ENCODE peak calls at places on chromosomes 12 and 14, in ten cellular contexts. I is GM12878; N is adipocyte; G is mesendoderm; B is suprapubic skin; F is BJ; M is H9; Y is hepatocyte; K is right cardiac atrium; W is CD4-positive, CD25-positive, alpha-beta regulatory T cell. V is an unnamed sample.

GRCh38 chr14:68506645-68507405 is 286.0 kb downstream of the ZFP36L1 start:
- DNase-seq in I (peak; percentile 96), N (no peak), G (no peak), B (no peak), F (no peak), M (no peak), Y (no peak), K (no peak), W (no peak), V (no peak)

GRCh38 chr12:85794551-85794950 is 41.7 kb downstream of the RASSF9 start:
- DNase-seq in I (no peak), N (peak; percentile 29), G (no peak), B (no peak), F (no peak), M (no peak), Y (no peak), K (no peak), W (no peak), V (no peak)

GRCh38 chr12:54759751-54760150 is 94.6 kb upstream of the MUCL1 start:
- DNase-seq in I (peak; percentile 7), N (peak; percentile 26), G (peak; percentile 91), B (no peak), F (no peak), M (peak; percentile 74), Y (peak; percentile 35), K (no peak), W (no peak), V (no peak)

GRCh38 chr14:78197088-78197487 is 26.9 kb downstream of the NRXN3 start:
- DNase-seq in I (no peak), N (no peak), G (no peak), B (no peak), F (no peak), M (no peak), Y (no peak), K (no peak), W (no peak), V (no peak)

GRCh38 chr14:101925152-101925551 is 39.2 kb upstream of the DYNC1H1 start:
- DNase-seq in I (no peak), N (no peak), G (no peak), B (no peak), F (no peak), M (no peak), Y (no peak), K (no peak), W (no peak), V (no peak)

GRCh38 chr12:95262808-95263207 is 45.2 kb downstream of the VEZT start:
- DNase-seq in I (no peak), N (no peak), G (peak; percentile 25), B (no peak), F (no peak), M (no peak), Y (no peak), K (no peak), W (no peak), V (no peak)

GRCh38 chr12:2212971-2213869 is 160.4 kb downstream of the CACNA1C start:
- DNase-seq in I (no peak), N (no peak), G (peak; percentile 87), B (no peak), F (no peak), M (no peak), Y (peak; percentile 72), K (no peak), W (no peak), V (no peak)

GRCh38 chr14:21933681-21934080 is 260.1 kb upstream of the OR4E1 start:
- DNase-seq in I (no peak), N (no peak), G (no peak), B (no peak), F (no peak), M (no peak), Y (peak; percentile 19), K (no peak), W (no peak), V (no peak)

GRCh38 chr12:121793501-121793835 is at the start of gene RHOF:
- DNase-seq in I (no peak), N (peak; percentile 72), G (no peak), B (no peak), F (no peak), M (no peak), Y (peak; percentile 86), K (no peak), W (no peak), V (no peak)

GRCh38 chr14:37230551-37231194 is 32.9 kb downstream of the MIPOL1 start:
- DNase-seq in I (no peak), N (peak; percentile 95), G (peak; percentile 60), B (no peak), F (peak; percentile 10), M (no peak), Y (peak; percentile 89), K (no peak), W (no peak), V (peak; percentile 38)

DNA sequence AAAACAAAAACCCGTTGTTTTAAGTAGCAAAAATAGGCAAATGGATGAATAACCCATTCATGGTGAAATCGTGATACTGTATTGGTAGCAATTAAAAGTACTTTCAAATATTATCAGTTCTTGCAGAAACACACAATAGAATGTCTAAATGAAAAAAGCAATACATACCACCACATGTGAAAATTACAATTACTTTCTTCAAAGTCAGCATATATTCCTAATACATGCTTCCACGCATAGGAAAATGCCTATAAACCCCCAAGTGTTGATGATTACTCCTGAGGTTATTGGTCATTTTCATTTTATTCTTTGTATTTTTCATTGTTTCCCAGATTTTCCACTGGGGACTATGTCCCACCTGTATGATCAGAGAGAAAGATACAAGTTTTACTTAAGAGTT is 15.2 kb downstream of the DDX55 start:
- DNase-seq in I (no peak), N (no peak), G (no peak), B (no peak), F (no peak), M (no peak), Y (no peak), K (no peak), W (no peak), V (no peak)
- H3K27me3 ChIP-seq in I (no peaks in the 10 kb centered on the region), N (no peaks in the 10 kb centered on the region), G (no peaks in the 10 kb centered on the region), B (no peaks in the 10 kb centered on the region), F (no peaks in the 10 kb centered on the region), M (no peaks in the 10 kb centered on the region), Y (no peaks in the 10 kb centered on the region), K (no peaks in the 10 kb centered on the region), W (no peaks in the 10 kb centered on the region), V (no peaks in the 10 kb centered on the region)

DNA sequence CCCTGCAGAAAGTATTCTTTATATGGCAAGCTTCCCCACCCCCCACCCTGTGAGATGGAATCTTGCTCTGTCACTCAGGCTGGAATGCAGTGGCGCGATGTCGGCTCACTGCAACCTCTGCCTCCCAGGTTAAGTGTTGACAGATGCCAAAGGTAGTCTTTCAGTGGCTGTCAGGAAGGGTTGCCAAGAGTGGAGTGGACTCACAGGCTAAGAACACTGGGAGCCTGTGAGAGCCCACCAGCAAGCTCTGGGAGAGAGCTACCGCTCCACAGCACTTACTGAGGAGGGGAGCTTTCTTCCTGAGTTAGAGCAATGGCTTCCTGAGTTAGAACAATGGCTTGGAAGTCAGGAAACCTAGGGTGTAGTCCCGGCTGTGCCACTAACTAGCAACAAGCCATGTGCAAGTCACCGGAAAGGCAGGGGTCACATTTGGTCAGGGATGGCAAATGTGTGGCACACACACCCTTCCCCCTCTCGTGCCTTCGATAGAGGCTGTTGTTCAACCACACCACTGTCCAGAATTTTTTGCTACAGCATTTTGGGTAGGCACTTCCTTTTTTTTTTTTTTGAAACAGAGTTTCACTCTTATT is 2.6 kb downstream of the RNASE1 start:
- DNase-seq in I (no peak), N (no peak), G (peak; percentile 78), B (no peak), F (no peak), M (no peak), Y (peak; percentile 53), K (peak; percentile 73), W (no peak), V (no peak)
- H3K27me3 ChIP-seq in I (no peaks in the 10 kb centered on the region), N (peaks cover 24% of the 10 kb centered on the region), G (no peaks in the 10 kb centered on the region), B (peaks cover 7% of the 10 kb centered on the region), F (no peaks in the 10 kb centered on the region), M (no peaks in the 10 kb centered on the region), Y (no peaks in the 10 kb centered on the region), K (no peaks in the 10 kb centered on the region), W (peaks cover 6% of the 10 kb centered on the region), V (no peaks in the 10 kb centered on the region)

GRCh38 chr12:132409495-132410295 is 80.3 kb upstream of the FBRSL1 start:
- DNase-seq in I (no peak), N (no peak), G (no peak), B (no peak), F (no peak), M (no peak), Y (no peak), K (peak; percentile 59), W (no peak), V (no peak)
- H3K27me3 ChIP-seq in I (no peaks in the 10 kb centered on the region), N (peaks cover 24% of the 10 kb centered on the region), G (no peaks in the 10 kb centered on the region), B (peaks cover 72% of the 10 kb centered on the region), F (no peaks in the 10 kb centered on the region), M (no peaks in the 10 kb centered on the region), Y (peaks cover 9% of the 10 kb centered on the region), K (no peaks in the 10 kb centered on the region), W (no peaks in the 10 kb centered on the region), V (peaks cover 6% of the 10 kb centered on the region)

GRCh38 chr12:130063866-130064265 is 98.4 kb upstream of the FZD10 start:
- DNase-seq in I (no peak), N (no peak), G (no peak), B (no peak), F (no peak), M (no peak), Y (no peak), K (no peak), W (no peak), V (no peak)
- H3K27me3 ChIP-seq in I (no peaks in the 10 kb centered on the region), N (peaks cover 10% of the 10 kb centered on the region), G (no peaks in the 10 kb centered on the region), B (no peaks in the 10 kb centered on the region), F (no peaks in the 10 kb centered on the region), M (no peaks in the 10 kb centered on the region), Y (no peaks in the 10 kb centered on the region), K (no peaks in the 10 kb centered on the region), W (no peaks in the 10 kb centered on the region), V (no peaks in the 10 kb centered on the region)

GRCh38 chr12:130153803-130154202 is 8.5 kb upstream of the FZD10 start:
- DNase-seq in I (no peak), N (no peak), G (no peak), B (no peak), F (no peak), M (no peak), Y (no peak), K (no peak), W (no peak), V (no peak)

GRCh38 chr12:130152386-130152785 is 9.9 kb upstream of the FZD10 start:
- DNase-seq in I (no peak), N (no peak), G (no peak), B (no peak), F (no peak), M (no peak), Y (no peak), K (no peak), W (no peak), V (no peak)

GRCh38 chr12:130156652-130157275 is 5.5 kb upstream of the FZD10 start:
- DNase-seq in I (no peak), N (no peak), G (no peak), B (no peak), F (no peak), M (no peak), Y (no peak), K (no peak), W (no peak), V (no peak)

GRCh38 chr12:130155416-130156073 is 6.7 kb upstream of the FZD10 start:
- DNase-seq in I (no peak), N (no peak), G (no peak), B (no peak), F (no peak), M (no peak), Y (no peak), K (no peak), W (no peak), V (no peak)

DNA sequence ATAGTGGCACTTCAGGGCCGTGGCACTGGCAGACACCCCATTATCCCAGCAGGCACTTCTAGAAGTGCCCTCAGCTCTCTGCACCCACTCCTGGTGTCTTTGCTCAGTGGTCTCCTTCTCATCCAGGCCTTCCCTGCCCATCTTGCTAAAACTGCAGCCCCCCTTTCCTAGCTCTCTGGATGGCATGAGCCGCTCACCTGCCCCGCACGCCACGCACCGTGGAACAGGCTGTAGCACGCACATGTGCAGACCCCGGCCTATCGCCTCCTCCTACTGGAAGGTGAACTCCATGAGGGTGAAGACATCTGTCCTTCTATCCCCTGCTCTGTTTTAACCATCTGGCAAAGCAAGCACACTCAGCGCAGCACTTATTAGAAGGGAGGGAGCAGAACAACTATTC is 8.0 kb upstream of the FZD10 start:
- DNase-seq in I (no peak), N (no peak), G (no peak), B (no peak), F (no peak), M (no peak), Y (no peak), K (no peak), W (no peak), V (no peak)
- H3K27me3 ChIP-seq in I (no peaks in the 10 kb centered on the region), N (peaks cover 38% of the 10 kb centered on the region), G (peaks cover 6% of the 10 kb centered on the region), B (peaks cover 16% of the 10 kb centered on the region), F (no peaks in the 10 kb centered on the region), M (peaks cover 39% of the 10 kb centered on the region), Y (peaks cover 41% of the 10 kb centered on the region), K (no peaks in the 10 kb centered on the region), W (peaks cover 7% of the 10 kb centered on the region), V (no peaks in the 10 kb centered on the region)